ENCODE peak calls at places on chromosomes 13 and 19, in five cellular contexts. One of them, this sample, is unnamed.

GRCh38 chr13:43196750-43197149 is 173.4 kb downstream of the DNAJC15 start:
- DNase-seq in K562: no peak
- DNase-seq in HepG2: no peak
- DNase-seq in H1: no peak
- DNase-seq in GM12878: no peak
- DNase-seq in this sample: no peak

GRCh38 chr19:4556574-4557185 is 2.8 kb downstream of the SEMA6B start:
- DNase-seq in K562: peak
- DNase-seq in GM12878: no peak
- DNase-seq in HepG2: no peak
- DNase-seq in H1: peak
- DNase-seq in this sample: peak

GRCh38 chr19:13934785-13935109 is 3.5 kb downstream of the PODNL1 start:
- DNase-seq in GM12878: no peak
- DNase-seq in K562: no peak
- DNase-seq in H1: no peak
- DNase-seq in HepG2: no peak
- DNase-seq in this sample: no peak

GRCh38 chr13:85286081-85286480 is 513.1 kb downstream of the SLITRK6 start:
- DNase-seq in HepG2: no peak
- DNase-seq in H1: no peak
- DNase-seq in GM12878: no peak
- DNase-seq in K562: no peak
- DNase-seq in this sample: no peak

GRCh38 chr19:55472463-55472862 is 4.0 kb upstream of the ZNF628 start:
- DNase-seq in H1: no peak
- DNase-seq in GM12878: no peak
- DNase-seq in K562: no peak
- DNase-seq in HepG2: peak
- DNase-seq in this sample: no peak

GRCh38 chr19:29540128-29540527 is 14.3 kb downstream of the VSTM2B start:
- DNase-seq in H1: no peak
- DNase-seq in HepG2: no peak
- DNase-seq in K562: no peak
- DNase-seq in GM12878: no peak
- DNase-seq in this sample: no peak

GRCh38 chr13:94417294-94417693 is 62.2 kb downstream of the DCT start:
- DNase-seq in K562: no peak
- DNase-seq in GM12878: no peak
- DNase-seq in HepG2: no peak
- DNase-seq in H1: no peak
- DNase-seq in this sample: no peak

GRCh38 chr19:22882797-22883196 is 50.7 kb downstream of the ZNF723 start:
- DNase-seq in HepG2: peak
- DNase-seq in GM12878: no peak
- DNase-seq in H1: no peak
- DNase-seq in K562: no peak
- DNase-seq in this sample: peak

GRCh38 chr13:54449922-54450321 is 1421.3 kb downstream of the OLFM4 start:
- DNase-seq in GM12878: no peak
- DNase-seq in HepG2: no peak
- DNase-seq in K562: no peak
- DNase-seq in H1: no peak
- DNase-seq in this sample: peak

GRCh38 chr13:34358811-34359513 is 541.0 kb downstream of the RFC3 start:
- DNase-seq in H1: no peak
- DNase-seq in GM12878: no peak
- DNase-seq in K562: no peak
- DNase-seq in HepG2: no peak
- DNase-seq in this sample: no peak

GRCh38 chr19:37519890-37520289 is 13.2 kb downstream of the ZNF793 start:
- DNase-seq in K562: no peak
- DNase-seq in HepG2: no peak
- DNase-seq in GM12878: no peak
- DNase-seq in H1: no peak
- DNase-seq in this sample: no peak

GRCh38 chr19:9819590-9819898 is 665 bp upstream of the FBXL12 start:
- DNase-seq in GM12878: no peak
- DNase-seq in H1: no peak
- DNase-seq in K562: peak
- DNase-seq in HepG2: no peak
- DNase-seq in this sample: no peak

GRCh38 chr19:7497292-7497691 is 8.5 kb upstream of the PEX11G start:
- DNase-seq in GM12878: no peak
- DNase-seq in H1: no peak
- DNase-seq in HepG2: no peak
- DNase-seq in K562: peak
- DNase-seq in this sample: no peak

GRCh38 chr13:112971288-112971643 is 2.3 kb downstream of the MCF2L start:
- DNase-seq in GM12878: no peak
- DNase-seq in K562: no peak
- DNase-seq in H1: no peak
- DNase-seq in HepG2: no peak
- DNase-seq in this sample: no peak

GRCh38 chr13:98220188-98220765 is 43.2 kb upstream of the RNF113B start:
- DNase-seq in GM12878: no peak
- DNase-seq in H1: no peak
- DNase-seq in HepG2: no peak
- DNase-seq in K562: no peak
- DNase-seq in this sample: no peak

GRCh38 chr19:32647361-32647760 is 27.6 kb downstream of the ANKRD27 start:
- DNase-seq in HepG2: no peak
- DNase-seq in H1: no peak
- DNase-seq in K562: no peak
- DNase-seq in GM12878: no peak
- DNase-seq in this sample: peak

GRCh38 chr13:46031581-46032263 is 20.8 kb downstream of the ZC3H13 start:
- DNase-seq in H1: no peak
- DNase-seq in GM12878: no peak
- DNase-seq in K562: no peak
- DNase-seq in HepG2: peak
- DNase-seq in this sample: no peak

GRCh38 chr13:106619688-106620555 is 52.0 kb upstream of the ARGLU1 start:
- DNase-seq in K562: peak
- DNase-seq in H1: no peak
- DNase-seq in HepG2: peak
- DNase-seq in GM12878: peak
- DNase-seq in this sample: peak

GRCh38 chr13:86856996-86857395 is 814.2 kb upstream of the SLITRK5 start:
- DNase-seq in GM12878: no peak
- DNase-seq in HepG2: peak
- DNase-seq in H1: no peak
- DNase-seq in K562: no peak
- DNase-seq in this sample: no peak

GRCh38 chr13:110760611-110761010 is 47.1 kb downstream of the ING1 start:
- DNase-seq in H1: no peak
- DNase-seq in K562: no peak
- DNase-seq in GM12878: no peak
- DNase-seq in HepG2: no peak
- DNase-seq in this sample: no peak

GRCh38 chr19:15332311-15332996 is at the start of gene BRD4:
- DNase-seq in H1: peak
- DNase-seq in K562: peak
- DNase-seq in GM12878: no peak
- DNase-seq in HepG2: no peak
- DNase-seq in this sample: peak

GRCh38 chr13:110023729-110024645 is 237.6 kb upstream of the IRS2 start:
- DNase-seq in HepG2: no peak
- DNase-seq in K562: no peak
- DNase-seq in GM12878: no peak
- DNase-seq in H1: no peak
- DNase-seq in this sample: no peak

GRCh38 chr13:109333893-109334651 is 452.3 kb downstream of the IRS2 start:
- DNase-seq in GM12878: no peak
- DNase-seq in HepG2: no peak
- DNase-seq in K562: no peak
- DNase-seq in H1: no peak
- DNase-seq in this sample: peak

GRCh38 chr19:3710265-3710812 is 2.2 kb downstream of the TJP3 start:
- DNase-seq in HepG2: peak
- DNase-seq in H1: peak
- DNase-seq in GM12878: no peak
- DNase-seq in K562: peak
- DNase-seq in this sample: peak

GRCh38 chr13:43428545-43429287 is 358.1 kb downstream of the ENOX1 start:
- DNase-seq in K562: no peak
- DNase-seq in HepG2: no peak
- DNase-seq in GM12878: no peak
- DNase-seq in H1: no peak
- DNase-seq in this sample: no peak

GRCh38 chr19:17946965-17947784 is 14.4 kb downstream of the CCDC124 start:
- DNase-seq in K562: no peak
- DNase-seq in HepG2: peak
- DNase-seq in GM12878: no peak
- DNase-seq in H1: peak
- DNase-seq in this sample: no peak

GRCh38 chr19:44745386-44745831 is 3.1 kb upstream of the BCL3 start:
- DNase-seq in HepG2: no peak
- DNase-seq in K562: peak
- DNase-seq in GM12878: no peak
- DNase-seq in H1: no peak
- DNase-seq in this sample: no peak

GRCh38 chr13:110912651-110913051 is 2.2 kb downstream of the ANKRD10 start:
- DNase-seq in GM12878: no peak
- DNase-seq in HepG2: peak
- DNase-seq in H1: no peak
- DNase-seq in K562: no peak
- DNase-seq in this sample: no peak

GRCh38 chr13:53198017-53198416 is 169.4 kb downstream of the OLFM4 start:
- DNase-seq in HepG2: no peak
- DNase-seq in H1: no peak
- DNase-seq in GM12878: no peak
- DNase-seq in K562: no peak
- DNase-seq in this sample: peak
- TF ChIP-seq CHD2 in HepG2: no peak
- TF ChIP-seq CHD2 in H1: no peak
- TF ChIP-seq CHD2 in GM12878: no peak
- TF ChIP-seq CHD2 in K562: no peak
- TF ChIP-seq CHD2 in this sample: no peak

GRCh38 chr13:33323766-33324525 is 38.4 kb upstream of the STARD13 start:
- DNase-seq in GM12878: no peak
- DNase-seq in HepG2: no peak
- DNase-seq in H1: no peak
- DNase-seq in K562: no peak
- DNase-seq in this sample: no peak
- TF ChIP-seq RFX5 in GM12878: no peak
- TF ChIP-seq RFX5 in HepG2: no peak
- TF ChIP-seq RFX5 in H1: no peak
- TF ChIP-seq RFX5 in K562: no peak
- TF ChIP-seq RFX5 in this sample: no peak

GRCh38 chr19:5625641-5626040 is 2.8 kb downstream of the SAFB start:
- DNase-seq in K562: no peak
- DNase-seq in HepG2: no peak
- DNase-seq in H1: no peak
- DNase-seq in GM12878: no peak
- DNase-seq in this sample: no peak

GRCh38 chr19:5631511-5632240 is 8.8 kb downstream of the SAFB start:
- DNase-seq in H1: no peak
- DNase-seq in K562: no peak
- DNase-seq in HepG2: no peak
- DNase-seq in GM12878: no peak
- DNase-seq in this sample: no peak

GRCh38 chr19:5628919-5629481 is 6.1 kb downstream of the SAFB start:
- DNase-seq in H1: no peak
- DNase-seq in HepG2: no peak
- DNase-seq in GM12878: no peak
- DNase-seq in K562: no peak
- DNase-seq in this sample: no peak

GRCh38 chr19:5627395-5627904 is 4.6 kb downstream of the SAFB start:
- DNase-seq in K562: peak
- DNase-seq in GM12878: peak
- DNase-seq in HepG2: no peak
- DNase-seq in H1: no peak
- DNase-seq in this sample: no peak

GRCh38 chr19:5628470-5628869 is 5.6 kb downstream of the SAFB start:
- DNase-seq in GM12878: no peak
- DNase-seq in H1: no peak
- DNase-seq in K562: no peak
- DNase-seq in HepG2: no peak
- DNase-seq in this sample: no peak
- H3K9ac ChIP-seq in GM12878: no peak
- H3K9ac ChIP-seq in H1: no peak
- H3K9ac ChIP-seq in K562: no peak
- H3K9ac ChIP-seq in HepG2: no peak
- H3K9ac ChIP-seq in this sample: no peak

GRCh38 chr13:99862243-99862642 is 109.3 kb downstream of the ZIC5 start:
- DNase-seq in GM12878: no peak
- DNase-seq in K562: no peak
- DNase-seq in HepG2: no peak
- DNase-seq in H1: no peak
- DNase-seq in this sample: no peak
- TF ChIP-seq CHD2 in GM12878: no peak
- TF ChIP-seq CHD2 in K562: no peak
- TF ChIP-seq CHD2 in HepG2: no peak
- TF ChIP-seq CHD2 in H1: no peak
- TF ChIP-seq CHD2 in this sample: no peak

GRCh38 chr13:35784286-35784951 is 307.9 kb upstream of the MAB21L1 start:
- DNase-seq in K562: no peak
- DNase-seq in GM12878: no peak
- DNase-seq in HepG2: peak
- DNase-seq in H1: no peak
- DNase-seq in this sample: no peak

GRCh38 chr13:35781661-35782060 is 305.2 kb upstream of the MAB21L1 start:
- DNase-seq in H1: no peak
- DNase-seq in K562: no peak
- DNase-seq in GM12878: no peak
- DNase-seq in HepG2: no peak
- DNase-seq in this sample: no peak

GRCh38 chr13:35780613-35781012 is 304.1 kb upstream of the MAB21L1 start:
- DNase-seq in K562: no peak
- DNase-seq in GM12878: no peak
- DNase-seq in H1: no peak
- DNase-seq in HepG2: no peak
- DNase-seq in this sample: no peak

GRCh38 chr13:35781044-35781443 is 304.6 kb upstream of the MAB21L1 start:
- DNase-seq in K562: no peak
- DNase-seq in HepG2: no peak
- DNase-seq in GM12878: no peak
- DNase-seq in H1: no peak
- DNase-seq in this sample: no peak

GRCh38 chr13:35782793-35783192 is 306.3 kb upstream of the MAB21L1 start:
- DNase-seq in HepG2: no peak
- DNase-seq in H1: no peak
- DNase-seq in GM12878: no peak
- DNase-seq in K562: no peak
- DNase-seq in this sample: no peak
- TF ChIP-seq RFX5 in HepG2: no peak
- TF ChIP-seq RFX5 in H1: no peak
- TF ChIP-seq RFX5 in GM12878: no peak
- TF ChIP-seq RFX5 in K562: no peak
- TF ChIP-seq RFX5 in this sample: no peak

GRCh38 chr19:2180114-2180513 is 16.4 kb downstream of the DOT1L start:
- DNase-seq in H1: no peak
- DNase-seq in GM12878: no peak
- DNase-seq in HepG2: no peak
- DNase-seq in K562: no peak
- DNase-seq in this sample: no peak
- H3K9ac ChIP-seq in H1: no peak
- H3K9ac ChIP-seq in GM12878: no peak
- H3K9ac ChIP-seq in HepG2: no peak
- H3K9ac ChIP-seq in K562: peak
- H3K9ac ChIP-seq in this sample: no peak